ENCODE peak calls at places on chromosomes 6 and 20, in six cellular contexts. One of them, this sample, is unnamed.

GRCh38 chr6:44855562-44856494 is 468.3 kb downstream of the CDC5L start:
- DNase-seq in stomach: no peak
- DNase-seq in esophagus muscularis mucosa: no peak
- DNase-seq in transverse colon: no peak
- DNase-seq in A549: no peak
- DNase-seq in ovary: no peak
- DNase-seq in this sample: no peak

GRCh38 chr6:157223021-157223430 is 100.3 kb downstream of the TMEM242 start:
- DNase-seq in esophagus muscularis mucosa: no peak
- DNase-seq in transverse colon: no peak
- DNase-seq in stomach: no peak
- DNase-seq in ovary: no peak
- DNase-seq in A549: no peak
- DNase-seq in this sample: peak; percentile 62

GRCh38 chr6:41063884-41064285 is 8.3 kb downstream of the OARD1 start:
- DNase-seq in stomach: no peak
- DNase-seq in A549: no peak
- DNase-seq in esophagus muscularis mucosa: no peak
- DNase-seq in transverse colon: no peak
- DNase-seq in ovary: no peak
- DNase-seq in this sample: no peak

GRCh38 chr6:44806656-44807055 is 419.1 kb downstream of the CDC5L start:
- DNase-seq in transverse colon: peak; percentile 23
- DNase-seq in esophagus muscularis mucosa: no peak
- DNase-seq in A549: no peak
- DNase-seq in ovary: no peak
- DNase-seq in stomach: no peak
- DNase-seq in this sample: no peak

GRCh38 chr6:125773387-125774341 is 17.1 kb upstream of the NCOA7 start:
- DNase-seq in A549: no peak
- DNase-seq in esophagus muscularis mucosa: no peak
- DNase-seq in ovary: no peak
- DNase-seq in stomach: no peak
- DNase-seq in transverse colon: no peak
- DNase-seq in this sample: no peak

GRCh38 chr6:148758492-148758891 is 11.7 kb downstream of the UST start:
- DNase-seq in esophagus muscularis mucosa: no peak
- DNase-seq in transverse colon: peak; percentile 40
- DNase-seq in stomach: no peak
- DNase-seq in ovary: no peak
- DNase-seq in A549: no peak
- DNase-seq in this sample: no peak

GRCh38 chr6:78517399-78517798 is 350.0 kb upstream of the IRAK1BP1 start:
- DNase-seq in transverse colon: no peak
- DNase-seq in esophagus muscularis mucosa: no peak
- DNase-seq in A549: no peak
- DNase-seq in ovary: no peak
- DNase-seq in stomach: no peak
- DNase-seq in this sample: no peak

GRCh38 chr6:137867685-137868509 is 838 bp downstream of the TNFAIP3 start:
- DNase-seq in esophagus muscularis mucosa: no peak
- DNase-seq in stomach: peak; percentile 45
- DNase-seq in transverse colon: peak; percentile 60
- DNase-seq in ovary: no peak
- DNase-seq in A549: no peak
- DNase-seq in this sample: no peak

GRCh38 chr20:59835448-59836395 is 97.7 kb downstream of the SYCP2 start:
- DNase-seq in A549: no peak
- DNase-seq in stomach: no peak
- DNase-seq in ovary: peak; percentile 51
- DNase-seq in esophagus muscularis mucosa: peak; percentile 86
- DNase-seq in transverse colon: peak; percentile 65
- DNase-seq in this sample: no peak

GRCh38 chr20:51712501-51713212 is 55.5 kb downstream of the ATP9A start:
- DNase-seq in A549: peak; percentile 66
- DNase-seq in ovary: no peak
- DNase-seq in esophagus muscularis mucosa: no peak
- DNase-seq in transverse colon: no peak
- DNase-seq in stomach: no peak
- DNase-seq in this sample: no peak

GRCh38 chr6:79702701-79703100 is 71.6 kb downstream of the SH3BGRL2 start:
- DNase-seq in A549: no peak
- DNase-seq in esophagus muscularis mucosa: no peak
- DNase-seq in transverse colon: no peak
- DNase-seq in ovary: no peak
- DNase-seq in stomach: no peak
- DNase-seq in this sample: no peak

GRCh38 chr20:1888796-1889463 is 6.3 kb upstream of the SIRPA start:
- DNase-seq in A549: no peak
- DNase-seq in ovary: no peak
- DNase-seq in transverse colon: no peak
- DNase-seq in esophagus muscularis mucosa: no peak
- DNase-seq in stomach: no peak
- DNase-seq in this sample: no peak

GRCh38 chr6:85810558-85810957 is 167.9 kb upstream of the SYNCRIP start:
- DNase-seq in stomach: no peak
- DNase-seq in transverse colon: no peak
- DNase-seq in esophagus muscularis mucosa: no peak
- DNase-seq in A549: no peak
- DNase-seq in ovary: no peak
- DNase-seq in this sample: no peak

GRCh38 chr20:56776345-56776744 is 147.2 kb downstream of the TFAP2C start:
- DNase-seq in transverse colon: no peak
- DNase-seq in A549: no peak
- DNase-seq in stomach: no peak
- DNase-seq in ovary: no peak
- DNase-seq in esophagus muscularis mucosa: no peak
- DNase-seq in this sample: no peak

GRCh38 chr6:3757241-3757641 is 5.7 kb upstream of the PXDC1 start:
- DNase-seq in ovary: no peak
- DNase-seq in transverse colon: no peak
- DNase-seq in stomach: no peak
- DNase-seq in A549: no peak
- DNase-seq in esophagus muscularis mucosa: no peak
- DNase-seq in this sample: peak; percentile 78

GRCh38 chr20:20466341-20466879 is 98.5 kb downstream of the INSM1 start:
- DNase-seq in stomach: no peak
- DNase-seq in transverse colon: no peak
- DNase-seq in esophagus muscularis mucosa: no peak
- DNase-seq in A549: no peak
- DNase-seq in ovary: no peak
- DNase-seq in this sample: no peak

GRCh38 chr20:9218412-9219001 is 149.6 kb downstream of the PLCB4 start:
- DNase-seq in esophagus muscularis mucosa: no peak
- DNase-seq in A549: no peak
- DNase-seq in ovary: no peak
- DNase-seq in transverse colon: no peak
- DNase-seq in stomach: no peak
- DNase-seq in this sample: no peak

GRCh38 chr20:63330084-63330760 is 30.9 kb downstream of the CHRNA4 start:
- DNase-seq in esophagus muscularis mucosa: no peak
- DNase-seq in A549: no peak
- DNase-seq in ovary: no peak
- DNase-seq in transverse colon: no peak
- DNase-seq in stomach: no peak
- DNase-seq in this sample: no peak

GRCh38 chr6:3908223-3908622 is 59.0 kb downstream of the FAM50B start:
- DNase-seq in A549: no peak
- DNase-seq in stomach: no peak
- DNase-seq in esophagus muscularis mucosa: no peak
- DNase-seq in transverse colon: no peak
- DNase-seq in ovary: no peak
- DNase-seq in this sample: peak; percentile 70

GRCh38 chr20:36377348-36378326 is 71.5 kb downstream of the DLGAP4 start:
- DNase-seq in A549: no peak
- DNase-seq in ovary: no peak
- DNase-seq in esophagus muscularis mucosa: no peak
- DNase-seq in transverse colon: no peak
- DNase-seq in stomach: no peak
- DNase-seq in this sample: no peak

GRCh38 chr20:37194616-37195015 is 15.3 kb upstream of the MROH8 start:
- DNase-seq in A549: no peak
- DNase-seq in stomach: no peak
- DNase-seq in esophagus muscularis mucosa: no peak
- DNase-seq in transverse colon: no peak
- DNase-seq in ovary: no peak
- DNase-seq in this sample: no peak

GRCh38 chr6:155142902-155143609 is 120.8 kb upstream of the CLDN20 start:
- DNase-seq in esophagus muscularis mucosa: no peak
- DNase-seq in stomach: no peak
- DNase-seq in A549: no peak
- DNase-seq in transverse colon: no peak
- DNase-seq in ovary: no peak
- DNase-seq in this sample: no peak
- H3K4me3 ChIP-seq in esophagus muscularis mucosa: peak overlapping the region; percentile 46
- H3K4me3 ChIP-seq in stomach: peak overlapping the region; percentile 21
- H3K4me3 ChIP-seq in A549: no peak overlapping the region
- H3K4me3 ChIP-seq in transverse colon: no peak overlapping the region
- H3K4me3 ChIP-seq in ovary: peak overlapping the region; percentile 11
- H3K4me3 ChIP-seq in this sample: no peak overlapping the region

DNA sequence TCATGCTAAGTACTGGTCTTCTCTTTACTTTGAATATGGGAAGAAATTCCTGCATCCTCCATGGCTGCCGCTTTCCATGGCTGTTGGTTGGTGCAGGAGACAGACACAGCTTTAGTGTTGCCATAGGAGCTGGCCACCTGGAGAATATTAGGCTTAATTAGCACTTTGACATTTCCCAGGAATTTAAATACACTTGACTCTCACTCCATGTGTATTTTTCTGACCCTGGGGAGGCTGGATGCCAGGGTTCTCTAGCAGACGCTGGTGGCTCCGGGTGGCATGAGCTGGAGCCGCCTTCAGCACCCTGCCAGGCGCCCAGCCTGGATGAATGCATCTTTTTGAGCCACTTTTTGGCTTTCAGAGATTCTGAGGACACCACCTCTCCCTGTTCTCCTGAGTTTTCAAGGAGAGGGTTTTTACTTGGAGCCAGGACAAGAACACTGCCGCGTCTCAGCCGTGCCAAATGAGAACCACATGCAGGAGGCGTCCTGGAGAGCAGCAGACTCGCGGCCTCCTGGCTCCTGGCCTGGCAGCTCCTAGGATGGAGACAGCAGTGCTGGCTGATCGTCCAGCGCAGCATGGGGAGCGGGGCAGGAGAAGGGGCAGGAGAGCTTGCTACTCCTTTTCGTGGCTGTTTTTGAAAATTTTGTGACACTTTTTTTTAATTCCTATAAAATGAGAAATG is 258.8 kb downstream of the SMOC2 start:
- DNase-seq in transverse colon: no peak
- DNase-seq in esophagus muscularis mucosa: no peak
- DNase-seq in ovary: peak; percentile 89
- DNase-seq in A549: no peak
- DNase-seq in stomach: no peak
- DNase-seq in this sample: no peak
- TF ChIP-seq EP300 in transverse colon: no peak
- TF ChIP-seq EP300 in esophagus muscularis mucosa: no peak
- TF ChIP-seq EP300 in ovary: no peak
- TF ChIP-seq EP300 in A549: no peak
- TF ChIP-seq EP300 in stomach: no peak
- TF ChIP-seq EP300 in this sample: no peak

DNA sequence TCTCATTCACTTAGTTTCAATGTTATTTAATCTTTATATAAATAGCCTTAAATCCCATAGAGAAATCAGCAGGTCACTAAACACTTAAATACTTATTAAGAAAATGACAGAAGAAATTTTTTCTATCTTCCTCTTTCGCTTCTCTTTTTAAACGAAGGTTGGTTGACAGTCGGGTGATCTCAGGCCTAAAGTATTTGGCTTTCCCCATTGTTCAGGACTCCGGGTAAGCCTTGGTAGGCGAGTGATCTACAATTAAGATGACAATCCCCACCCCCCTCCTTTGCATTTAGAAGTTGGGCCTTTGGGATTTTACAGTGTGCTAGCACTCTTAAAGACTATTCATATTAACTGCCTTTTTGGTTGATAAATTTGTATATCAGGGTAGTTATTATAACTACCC is 19.7 kb upstream of the UTRN start:
- DNase-seq in transverse colon: no peak
- DNase-seq in stomach: no peak
- DNase-seq in ovary: no peak
- DNase-seq in A549: peak; percentile 66
- DNase-seq in esophagus muscularis mucosa: no peak
- DNase-seq in this sample: no peak
- H3K27ac ChIP-seq in transverse colon: peak overlapping the region; percentile 28
- H3K27ac ChIP-seq in stomach: peak overlapping the region; percentile 56
- H3K27ac ChIP-seq in ovary: no peak overlapping the region
- H3K27ac ChIP-seq in A549: peak overlapping the region; percentile 90
- H3K27ac ChIP-seq in esophagus muscularis mucosa: peak overlapping the region; percentile 48
- H3K27ac ChIP-seq in this sample: peak overlapping the region; percentile 70

GRCh38 chr6:11042025-11042749 is 1.9 kb downstream of the ELOVL2 start:
- DNase-seq in A549: no peak
- DNase-seq in esophagus muscularis mucosa: no peak
- DNase-seq in stomach: no peak
- DNase-seq in transverse colon: no peak
- DNase-seq in ovary: no peak
- DNase-seq in this sample: no peak

GRCh38 chr6:11044712-11045167 is 635 bp upstream of the ELOVL2 start:
- DNase-seq in transverse colon: no peak
- DNase-seq in stomach: no peak
- DNase-seq in esophagus muscularis mucosa: no peak
- DNase-seq in ovary: no peak
- DNase-seq in A549: no peak
- DNase-seq in this sample: no peak

GRCh38 chr6:11043552-11043960 is 549 bp downstream of the ELOVL2 start:
- DNase-seq in stomach: no peak
- DNase-seq in transverse colon: no peak
- DNase-seq in esophagus muscularis mucosa: no peak
- DNase-seq in A549: no peak
- DNase-seq in ovary: no peak
- DNase-seq in this sample: no peak

GRCh38 chr6:11043961-11044711 is at the start of gene ELOVL2:
- DNase-seq in ovary: no peak
- DNase-seq in transverse colon: no peak
- DNase-seq in stomach: no peak
- DNase-seq in esophagus muscularis mucosa: no peak
- DNase-seq in A549: peak; percentile 56
- DNase-seq in this sample: no peak

DNA sequence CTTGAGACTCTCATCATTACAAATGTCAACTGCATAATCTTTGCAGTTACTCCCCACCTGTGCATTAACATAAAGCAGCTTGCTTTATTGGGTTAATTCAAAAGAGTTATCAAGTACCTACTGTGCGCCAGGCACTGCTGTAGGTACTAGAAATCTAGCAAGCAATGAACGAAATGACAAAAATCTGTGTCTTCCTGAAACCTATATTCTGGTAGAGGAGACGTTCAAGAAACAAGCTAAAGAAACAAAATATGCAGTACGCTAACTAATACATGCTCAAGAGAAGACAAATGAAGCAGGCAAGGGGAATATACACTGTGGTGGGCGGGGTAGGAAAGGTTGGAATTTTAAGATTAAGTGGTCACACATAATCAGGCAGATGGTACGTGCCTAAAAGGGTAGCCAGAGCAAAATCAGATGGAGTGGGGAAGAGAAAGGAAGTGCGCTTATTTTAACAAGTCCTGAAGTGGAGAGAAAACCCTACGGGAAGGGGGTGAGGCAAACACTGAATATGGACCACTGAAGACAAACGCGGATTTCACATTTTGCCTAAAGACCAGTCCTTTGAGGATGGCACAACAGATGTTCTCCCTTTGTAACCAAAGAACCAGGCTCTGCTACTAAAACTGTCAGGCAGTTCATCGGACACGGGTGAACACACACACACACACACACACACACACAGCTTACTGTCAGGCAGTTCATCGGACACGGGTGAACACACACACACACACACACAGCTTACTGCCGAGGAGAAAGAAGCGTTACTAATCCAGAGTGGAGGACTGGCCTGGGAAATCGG is 1.2 kb downstream of the ELOVL2 start:
- DNase-seq in ovary: no peak
- DNase-seq in transverse colon: no peak
- DNase-seq in A549: no peak
- DNase-seq in esophagus muscularis mucosa: no peak
- DNase-seq in stomach: no peak
- DNase-seq in this sample: no peak
- H3K4me3 ChIP-seq in ovary: no peak overlapping the region
- H3K4me3 ChIP-seq in transverse colon: no peak overlapping the region
- H3K4me3 ChIP-seq in A549: peak overlapping the region; percentile 97
- H3K4me3 ChIP-seq in esophagus muscularis mucosa: peak overlapping the region; percentile 60
- H3K4me3 ChIP-seq in stomach: peak overlapping the region; percentile 69
- H3K4me3 ChIP-seq in this sample: peak overlapping the region; percentile 64